ENCODE peak calls at places on chromosomes 1 and 21, in five cellular contexts. One of them, this sample, is unnamed.

GRCh38 chr1:40836283-40836682 is 25.9 kb downstream of the CITED4 start:
- DNase-seq in ovary: no peak
- DNase-seq in adrenal gland: no peak
- DNase-seq in HCT116: no peak
- DNase-seq in IMR-90: no peak
- DNase-seq in this sample: no peak

GRCh38 chr1:204094262-204095247 is 21.6 kb downstream of the SOX13 start:
- DNase-seq in adrenal gland: peak
- DNase-seq in HCT116: no peak
- DNase-seq in ovary: no peak
- DNase-seq in IMR-90: no peak
- DNase-seq in this sample: no peak

GRCh38 chr21:34204481-34205439 is 131.4 kb downstream of the MRPS6 start:
- DNase-seq in HCT116: no peak
- DNase-seq in ovary: no peak
- DNase-seq in IMR-90: no peak
- DNase-seq in adrenal gland: no peak
- DNase-seq in this sample: no peak

GRCh38 chr1:208215393-208215792 is 28.8 kb downstream of the PLXNA2 start:
- DNase-seq in HCT116: no peak
- DNase-seq in IMR-90: no peak
- DNase-seq in ovary: no peak
- DNase-seq in adrenal gland: no peak
- DNase-seq in this sample: no peak

GRCh38 chr1:204255225-204255624 is 41.4 kb upstream of the GOLT1A start:
- DNase-seq in HCT116: no peak
- DNase-seq in adrenal gland: no peak
- DNase-seq in ovary: no peak
- DNase-seq in IMR-90: no peak
- DNase-seq in this sample: no peak

GRCh38 chr1:173393655-173393993 is 83.5 kb upstream of the PRDX6 start:
- DNase-seq in ovary: no peak
- DNase-seq in adrenal gland: no peak
- DNase-seq in HCT116: no peak
- DNase-seq in IMR-90: peak
- DNase-seq in this sample: no peak

GRCh38 chr1:197868751-197869501 is 33.5 kb upstream of the C1orf53 start:
- DNase-seq in ovary: no peak
- DNase-seq in adrenal gland: peak
- DNase-seq in HCT116: peak
- DNase-seq in IMR-90: peak
- DNase-seq in this sample: no peak

GRCh38 chr21:42313501-42313969 is 1.7 kb downstream of the TFF3 start:
- DNase-seq in ovary: no peak
- DNase-seq in IMR-90: no peak
- DNase-seq in adrenal gland: peak
- DNase-seq in HCT116: no peak
- DNase-seq in this sample: no peak

GRCh38 chr1:208430220-208430619 is 186.0 kb upstream of the PLXNA2 start:
- DNase-seq in ovary: no peak
- DNase-seq in adrenal gland: no peak
- DNase-seq in HCT116: no peak
- DNase-seq in IMR-90: no peak
- DNase-seq in this sample: no peak

GRCh38 chr1:1089731-1090423 is 15.8 kb upstream of the RNF223 start:
- DNase-seq in ovary: no peak
- DNase-seq in adrenal gland: no peak
- DNase-seq in HCT116: no peak
- DNase-seq in IMR-90: no peak
- DNase-seq in this sample: no peak

GRCh38 chr1:167465751-167466150 is 52.6 kb downstream of the CD247 start:
- DNase-seq in IMR-90: no peak
- DNase-seq in adrenal gland: no peak
- DNase-seq in HCT116: no peak
- DNase-seq in ovary: no peak
- DNase-seq in this sample: no peak

GRCh38 chr21:37198989-37199924 is 67.9 kb downstream of the VPS26C start:
- DNase-seq in ovary: no peak
- DNase-seq in HCT116: peak
- DNase-seq in adrenal gland: no peak
- DNase-seq in IMR-90: peak
- DNase-seq in this sample: no peak

GRCh38 chr1:240306673-240307072 is 215.0 kb downstream of the FMN2 start:
- DNase-seq in IMR-90: peak
- DNase-seq in ovary: no peak
- DNase-seq in HCT116: no peak
- DNase-seq in adrenal gland: no peak
- DNase-seq in this sample: no peak

GRCh38 chr1:169112241-169112640 is 5.8 kb downstream of the ATP1B1 start:
- DNase-seq in ovary: peak
- DNase-seq in adrenal gland: peak
- DNase-seq in IMR-90: peak
- DNase-seq in HCT116: no peak
- DNase-seq in this sample: peak

GRCh38 chr1:24727490-24728214 is 17.6 kb upstream of the CLIC4 start:
- DNase-seq in HCT116: no peak
- DNase-seq in adrenal gland: peak
- DNase-seq in IMR-90: peak
- DNase-seq in ovary: peak
- DNase-seq in this sample: peak

GRCh38 chr1:12196641-12197482 is 30.1 kb downstream of the TNFRSF1B start:
- DNase-seq in HCT116: no peak
- DNase-seq in adrenal gland: peak
- DNase-seq in ovary: no peak
- DNase-seq in IMR-90: no peak
- DNase-seq in this sample: peak

GRCh38 chr1:25926731-25927496 is 20.7 kb upstream of the STMN1 start:
- DNase-seq in HCT116: no peak
- DNase-seq in IMR-90: no peak
- DNase-seq in ovary: no peak
- DNase-seq in adrenal gland: peak
- DNase-seq in this sample: no peak

GRCh38 chr1:54176621-54177327 is 23.1 kb downstream of the CYB5RL start:
- DNase-seq in ovary: no peak
- DNase-seq in HCT116: no peak
- DNase-seq in IMR-90: no peak
- DNase-seq in adrenal gland: no peak
- DNase-seq in this sample: no peak

GRCh38 chr1:3183439-3183838 is 114.4 kb downstream of the PRDM16 start:
- DNase-seq in ovary: no peak
- DNase-seq in IMR-90: no peak
- DNase-seq in adrenal gland: no peak
- DNase-seq in HCT116: no peak
- DNase-seq in this sample: no peak

GRCh38 chr1:22662318-22662717 is 9.3 kb downstream of the C1QB start:
- DNase-seq in ovary: no peak
- DNase-seq in HCT116: peak
- DNase-seq in adrenal gland: peak
- DNase-seq in IMR-90: no peak
- DNase-seq in this sample: no peak

GRCh38 chr1:3740038-3740437 is 12.2 kb upstream of the CCDC27 start:
- DNase-seq in IMR-90: no peak
- DNase-seq in HCT116: no peak
- DNase-seq in ovary: no peak
- DNase-seq in adrenal gland: no peak
- DNase-seq in this sample: no peak

GRCh38 chr21:32727728-32728454 is at the start of gene SYNJ1:
- DNase-seq in IMR-90: peak
- DNase-seq in HCT116: peak
- DNase-seq in ovary: peak
- DNase-seq in adrenal gland: peak
- DNase-seq in this sample: peak

GRCh38 chr1:209241481-209241880 is 342.0 kb upstream of the CAMK1G start:
- DNase-seq in HCT116: no peak
- DNase-seq in adrenal gland: no peak
- DNase-seq in IMR-90: peak
- DNase-seq in ovary: no peak
- DNase-seq in this sample: no peak

GRCh38 chr1:67850151-67850551 is 16.9 kb upstream of the GNG12 start:
- DNase-seq in adrenal gland: no peak
- DNase-seq in IMR-90: peak
- DNase-seq in HCT116: peak
- DNase-seq in ovary: no peak
- DNase-seq in this sample: no peak

GRCh38 chr1:7405844-7406500 is 365.1 kb upstream of the VAMP3 start:
- DNase-seq in HCT116: no peak
- DNase-seq in ovary: no peak
- DNase-seq in IMR-90: no peak
- DNase-seq in adrenal gland: peak
- DNase-seq in this sample: no peak

GRCh38 chr21:41892726-41893125 is 13.6 kb upstream of the PRDM15 start:
- DNase-seq in adrenal gland: no peak
- DNase-seq in IMR-90: no peak
- DNase-seq in ovary: no peak
- DNase-seq in HCT116: no peak
- DNase-seq in this sample: no peak

GRCh38 chr21:17651526-17651925 is 38.8 kb upstream of the BTG3 start:
- DNase-seq in HCT116: no peak
- DNase-seq in ovary: no peak
- DNase-seq in adrenal gland: no peak
- DNase-seq in IMR-90: no peak
- DNase-seq in this sample: no peak

GRCh38 chr1:160705176-160705745 is 6.4 kb downstream of the CD48 start:
- DNase-seq in ovary: no peak
- DNase-seq in HCT116: no peak
- DNase-seq in adrenal gland: no peak
- DNase-seq in IMR-90: no peak
- DNase-seq in this sample: no peak
- TF ChIP-seq POLR2A in ovary: no peak
- TF ChIP-seq POLR2A in HCT116: no peak
- TF ChIP-seq POLR2A in adrenal gland: no peak
- TF ChIP-seq POLR2A in IMR-90: no peak
- TF ChIP-seq POLR2A in this sample: no peak

GRCh38 chr1:166083887-166084286 is 82.9 kb downstream of the FAM78B start:
- DNase-seq in HCT116: no peak
- DNase-seq in IMR-90: no peak
- DNase-seq in ovary: no peak
- DNase-seq in adrenal gland: no peak
- DNase-seq in this sample: no peak

GRCh38 chr1:166084613-166085012 is 82.2 kb downstream of the FAM78B start:
- DNase-seq in IMR-90: no peak
- DNase-seq in ovary: no peak
- DNase-seq in HCT116: no peak
- DNase-seq in adrenal gland: no peak
- DNase-seq in this sample: no peak

GRCh38 chr1:166080965-166081870 is 85.6 kb downstream of the FAM78B start:
- DNase-seq in IMR-90: no peak
- DNase-seq in adrenal gland: no peak
- DNase-seq in ovary: no peak
- DNase-seq in HCT116: no peak
- DNase-seq in this sample: no peak

GRCh38 chr1:166080277-166080964 is 86.4 kb downstream of the FAM78B start:
- DNase-seq in adrenal gland: no peak
- DNase-seq in ovary: no peak
- DNase-seq in HCT116: no peak
- DNase-seq in IMR-90: no peak
- DNase-seq in this sample: no peak

GRCh38 chr1:166082601-166083000 is 84.2 kb downstream of the FAM78B start:
- DNase-seq in IMR-90: no peak
- DNase-seq in adrenal gland: no peak
- DNase-seq in HCT116: no peak
- DNase-seq in ovary: no peak
- DNase-seq in this sample: no peak
- TF ChIP-seq POLR2A in IMR-90: no peak
- TF ChIP-seq POLR2A in adrenal gland: no peak
- TF ChIP-seq POLR2A in HCT116: no peak
- TF ChIP-seq POLR2A in ovary: no peak
- TF ChIP-seq POLR2A in this sample: no peak

GRCh38 chr1:153995640-153996039 is 5.1 kb downstream of the RPS27 start:
- DNase-seq in IMR-90: no peak
- DNase-seq in HCT116: no peak
- DNase-seq in ovary: no peak
- DNase-seq in adrenal gland: no peak
- DNase-seq in this sample: no peak
- TF ChIP-seq POLR2A in IMR-90: no peak
- TF ChIP-seq POLR2A in HCT116: no peak
- TF ChIP-seq POLR2A in ovary: no peak
- TF ChIP-seq POLR2A in adrenal gland: no peak
- TF ChIP-seq POLR2A in this sample: no peak

GRCh38 chr1:229270547-229271447 is at the start of gene RAB4A:
- DNase-seq in HCT116: peak
- DNase-seq in IMR-90: peak
- DNase-seq in adrenal gland: peak
- DNase-seq in ovary: peak
- DNase-seq in this sample: peak
- TF ChIP-seq POLR2A in HCT116: peak
- TF ChIP-seq POLR2A in IMR-90: peak
- TF ChIP-seq POLR2A in adrenal gland: peak
- TF ChIP-seq POLR2A in ovary: peak
- TF ChIP-seq POLR2A in this sample: peak

GRCh38 chr1:52697795-52698674 is at the start of gene COA7:
- DNase-seq in ovary: peak
- DNase-seq in adrenal gland: peak
- DNase-seq in HCT116: peak
- DNase-seq in IMR-90: peak
- DNase-seq in this sample: peak

GRCh38 chr1:52707927-52708655 is 9.9 kb upstream of the COA7 start:
- DNase-seq in ovary: no peak
- DNase-seq in IMR-90: peak
- DNase-seq in adrenal gland: peak
- DNase-seq in HCT116: no peak
- DNase-seq in this sample: no peak

GRCh38 chr1:52706941-52707926 is 9.1 kb upstream of the COA7 start:
- DNase-seq in adrenal gland: peak
- DNase-seq in ovary: no peak
- DNase-seq in IMR-90: no peak
- DNase-seq in HCT116: no peak
- DNase-seq in this sample: peak

GRCh38 chr1:52706136-52706670 is 8.1 kb upstream of the COA7 start:
- DNase-seq in adrenal gland: no peak
- DNase-seq in HCT116: no peak
- DNase-seq in ovary: no peak
- DNase-seq in IMR-90: no peak
- DNase-seq in this sample: no peak

DNA sequence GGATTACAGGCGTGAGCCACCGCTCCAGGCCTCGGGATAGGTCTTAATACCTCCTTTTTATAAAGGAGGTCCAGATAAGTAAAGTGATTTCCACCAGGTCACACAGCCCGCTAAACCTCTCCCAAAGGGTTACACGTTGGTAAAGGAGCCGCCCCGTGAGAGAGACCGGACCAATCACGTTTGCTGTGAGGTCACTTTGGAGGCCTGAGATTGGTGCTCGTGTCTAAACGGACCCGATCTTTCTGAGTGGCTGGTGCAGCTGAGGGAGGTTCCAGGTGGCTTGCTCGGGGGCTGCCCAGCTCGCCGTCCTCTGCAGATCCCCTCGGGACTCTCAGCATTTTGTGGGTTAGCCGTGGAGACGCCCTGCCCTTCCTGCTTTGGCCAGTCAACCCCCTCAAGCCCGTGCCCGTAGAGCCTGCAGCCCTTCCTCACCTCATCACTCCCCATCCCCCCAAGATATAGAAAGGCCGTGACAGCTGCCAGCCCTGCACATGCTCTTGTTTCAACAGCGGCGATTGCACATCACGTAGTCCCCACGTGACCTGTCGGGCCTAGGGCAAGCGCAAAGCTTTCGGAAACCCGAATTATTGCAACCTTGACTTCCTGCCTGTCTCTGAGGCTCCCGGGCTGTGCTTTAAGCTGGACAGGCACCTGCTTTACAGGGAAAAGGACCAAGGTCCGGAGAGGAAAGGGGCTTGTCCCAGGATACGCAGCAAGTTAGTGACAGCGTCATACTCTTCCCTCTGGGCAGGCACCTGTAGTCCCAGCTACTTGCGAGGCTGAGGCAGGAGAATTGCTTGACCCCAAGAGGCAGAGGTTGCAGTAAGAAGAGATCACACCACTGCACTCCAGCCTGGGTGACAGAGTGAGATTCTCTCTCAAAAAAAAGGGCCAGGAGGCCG is 5.0 kb upstream of the COA7 start:
- DNase-seq in adrenal gland: peak
- DNase-seq in IMR-90: peak
- DNase-seq in ovary: peak
- DNase-seq in HCT116: peak
- DNase-seq in this sample: peak
- TF ChIP-seq POLR2A in adrenal gland: peak
- TF ChIP-seq POLR2A in IMR-90: no peak
- TF ChIP-seq POLR2A in ovary: peak
- TF ChIP-seq POLR2A in HCT116: no peak
- TF ChIP-seq POLR2A in this sample: peak